ENCODE peak calls at places on chromosomes 13 and 19, in four cellular contexts. W is adipocyte, J is fibroblast of pulmonary artery, G is ovary. L is an unnamed sample.

GRCh38 chr19:13011653-13012389 is 16.5 kb downstream of the NFIX start:
- DNase-seq in J (no peak), G (peak), W (no peak), L (no peak)

GRCh38 chr19:33427801-33428626 is 54.5 kb downstream of the CEBPG start:
- DNase-seq in J (no peak), W (no peak), G (peak), L (no peak)

GRCh38 chr19:31377736-31378135 is 28.5 kb upstream of the TSHZ3 start:
- DNase-seq in J (peak), W (no peak), G (no peak), L (no peak)

GRCh38 chr13:40776232-40776631 is 5.2 kb upstream of the MRPS31 start:
- DNase-seq in G (no peak), W (no peak), J (no peak), L (no peak)

GRCh38 chr19:45999653-46000121 is 4.4 kb downstream of the CCDC61 start:
- DNase-seq in G (peak), J (peak), W (peak), L (no peak)

GRCh38 chr13:102309110-102309509 is 92.7 kb downstream of the FGF14 start:
- DNase-seq in W (no peak), G (no peak), J (no peak), L (no peak)

GRCh38 chr13:97142452-97142851 is 79.7 kb upstream of the MBNL2 start:
- DNase-seq in J (peak), W (no peak), G (no peak), L (peak)

GRCh38 chr13:23509781-23510543 is 60.2 kb upstream of the TNFRSF19 start:
- DNase-seq in J (peak), G (no peak), W (peak), L (no peak)

GRCh38 chr13:113785051-113786010 is 26.3 kb downstream of the TMEM255B start:
- DNase-seq in J (peak), G (no peak), W (peak), L (no peak)

GRCh38 chr19:9597027-9597426 is 12.7 kb upstream of the ZNF121 start:
- DNase-seq in J (peak), G (no peak), W (peak), L (no peak)

GRCh38 chr19:28685802-28686201 is 527.1 kb downstream of the UQCRFS1 start:
- DNase-seq in J (no peak), G (no peak), W (no peak), L (no peak)

GRCh38 chr19:42528354-42529247 is at the start of gene CEACAM1:
- DNase-seq in J (peak), W (no peak), G (no peak), L (peak)

GRCh38 chr13:25204843-25205242 is 32.8 kb upstream of the AMER2 start:
- DNase-seq in W (no peak), G (no peak), J (no peak), L (no peak)

GRCh38 chr13:32911506-32911905 is 104.7 kb upstream of the KL start:
- DNase-seq in J (peak), G (no peak), W (peak), L (no peak)

GRCh38 chr19:43820098-43820860 is 6.8 kb upstream of the ZNF283 start:
- DNase-seq in W (peak), G (no peak), J (peak), L (peak)

GRCh38 chr13:30301827-30302226 is 5.5 kb downstream of the KATNAL1 start:
- DNase-seq in W (no peak), G (no peak), J (no peak), L (no peak)

GRCh38 chr13:97259787-97260641 is 37.9 kb downstream of the MBNL2 start:
- DNase-seq in J (peak), G (no peak), W (peak), L (no peak)

DNA sequence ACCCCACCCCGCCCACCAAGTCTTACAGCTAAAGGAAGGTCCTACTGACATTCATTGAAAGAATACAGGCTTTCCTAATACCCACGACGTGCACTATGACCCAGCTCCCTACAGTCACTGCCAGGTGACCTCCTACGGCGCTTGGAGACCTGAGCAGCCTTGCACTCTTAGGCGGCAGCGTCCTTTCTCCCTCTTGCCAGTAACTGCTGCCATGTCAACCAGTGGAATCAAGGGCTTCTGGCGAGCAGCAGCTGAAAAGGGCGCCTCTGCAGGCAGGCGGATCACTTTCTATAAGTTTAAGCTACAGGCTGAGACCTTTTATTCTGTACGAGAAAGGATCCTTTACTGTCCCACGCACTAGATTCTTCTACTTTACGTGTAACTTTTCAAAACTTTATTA is 2.0 kb downstream of the KCTD12 start:
- DNase-seq in W (peak), J (peak), G (peak), L (peak)
- H3K4me3 ChIP-seq in W (peak), J (peak), G (peak), L (peak)

GRCh38 chr19:17931532-17932191 is 1.2 kb upstream of the CCDC124 start:
- DNase-seq in G (no peak), W (no peak), J (peak), L (no peak)
- H3K4me3 ChIP-seq in G (no peak), W (peak), J (peak), L (peak)

GRCh38 chr19:49690656-49691242 is at the start of gene CPT1C:
- DNase-seq in J (peak), G (peak), W (peak), L (peak)

GRCh38 chr19:49689133-49690072 is at the start of gene ADM5:
- DNase-seq in J (no peak), G (peak), W (no peak), L (no peak)

GRCh38 chr19:49692102-49692599 is 1.2 kb downstream of the CPT1C start:
- DNase-seq in W (no peak), G (no peak), J (no peak), L (no peak)

GRCh38 chr19:49690073-49690655 is 752 bp upstream of the CPT1C start:
- DNase-seq in G (no peak), J (no peak), W (no peak), L (no peak)

GRCh38 chr19:49691243-49692101 is 556 bp downstream of the CPT1C start:
- DNase-seq in W (peak), J (peak), G (peak), L (no peak)
- H3K4me3 ChIP-seq in W (peak), J (peak), G (peak), L (peak)

GRCh38 chr19:19260842-19261241 is 12.3 kb downstream of the TM6SF2 start:
- DNase-seq in W (no peak), J (no peak), G (no peak), L (no peak)
- H3K4me3 ChIP-seq in W (no peak), J (no peak), G (no peak), L (no peak)

DNA sequence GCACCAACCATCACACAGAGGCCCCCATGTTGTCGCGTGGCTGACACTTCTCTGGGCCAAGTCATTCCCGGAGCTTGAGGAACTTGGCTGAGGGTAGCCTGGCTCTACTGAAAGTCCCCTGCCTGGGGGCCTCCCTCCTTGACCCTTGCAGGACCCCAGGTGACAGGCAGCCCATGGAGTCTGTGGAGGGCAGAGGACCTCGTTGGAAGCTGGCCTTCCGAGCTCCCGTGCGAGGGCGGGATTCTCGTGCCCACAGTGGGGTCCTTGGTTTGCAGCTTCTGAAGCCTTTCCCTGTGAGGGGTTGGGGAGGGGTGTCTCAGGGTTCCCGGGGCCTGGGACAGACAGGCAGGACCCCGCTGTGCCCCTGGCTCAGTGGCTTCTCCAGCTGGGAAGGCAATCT is 16.4 kb downstream of the NMRK2 start:
- DNase-seq in J (no peak), G (no peak), W (no peak), L (no peak)
- H3K4me3 ChIP-seq in J (no peak), G (no peak), W (no peak), L (peak)

GRCh38 chr19:17620696-17621095 is 65.2 kb downstream of the COLGALT1 start:
- DNase-seq in W (no peak), J (no peak), G (no peak), L (no peak)
- H3K4me3 ChIP-seq in W (no peak), J (no peak), G (no peak), L (no peak)

GRCh38 chr13:45242524-45242923 is 41.7 kb upstream of the KCTD4 start:
- DNase-seq in W (no peak), G (no peak), J (no peak), L (no peak)

GRCh38 chr13:45238945-45239795 is 38.3 kb upstream of the KCTD4 start:
- DNase-seq in G (no peak), W (peak), J (no peak), L (no peak)

GRCh38 chr13:45242070-45242469 is 41.2 kb upstream of the KCTD4 start:
- DNase-seq in W (peak), G (no peak), J (peak), L (no peak)

DNA sequence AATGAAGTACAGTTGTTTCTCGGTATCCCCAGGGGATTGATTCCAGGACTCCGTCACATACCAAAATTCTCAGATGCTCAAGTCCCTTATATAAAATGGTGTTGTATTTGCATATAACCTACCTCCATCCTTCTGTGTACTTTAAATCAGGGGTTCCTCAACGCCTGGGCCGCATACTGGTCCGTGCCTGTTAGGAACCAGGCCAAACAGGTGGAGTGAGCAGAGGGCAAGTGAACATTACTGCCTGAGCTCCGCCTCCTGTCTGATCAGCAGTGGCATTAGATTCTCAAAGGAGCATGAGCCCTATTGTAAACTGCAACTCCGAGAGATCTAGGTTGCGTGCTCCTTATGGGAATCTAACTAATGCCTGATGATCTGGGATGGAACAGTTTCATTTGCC is 42.2 kb upstream of the KCTD4 start:
- DNase-seq in G (no peak), J (no peak), W (no peak), L (no peak)
- H3K4me3 ChIP-seq in G (no peak), J (no peak), W (no peak), L (no peak)

DNA sequence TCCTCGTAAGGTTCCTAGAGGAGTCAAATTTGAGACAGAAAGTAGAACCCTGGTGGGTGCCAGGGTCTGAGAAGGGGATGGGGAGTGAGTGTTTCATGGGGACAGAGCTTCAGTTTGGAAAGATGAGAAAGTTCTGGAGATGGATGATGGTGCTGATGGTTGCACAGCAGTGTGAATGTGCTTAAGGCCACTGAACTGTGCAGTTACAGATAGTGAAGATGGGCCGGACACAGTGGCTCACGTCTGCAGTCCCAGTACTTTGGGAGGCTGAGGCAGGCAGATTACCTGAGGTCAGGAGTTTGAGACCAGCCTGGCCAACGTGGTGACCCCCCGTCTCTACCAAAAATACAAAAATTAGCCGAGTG is 917 bp downstream of the SPC24 start:
- DNase-seq in W (no peak), G (no peak), J (no peak), L (no peak)
- H3K4me3 ChIP-seq in W (no peak), G (no peak), J (peak), L (no peak)

DNA sequence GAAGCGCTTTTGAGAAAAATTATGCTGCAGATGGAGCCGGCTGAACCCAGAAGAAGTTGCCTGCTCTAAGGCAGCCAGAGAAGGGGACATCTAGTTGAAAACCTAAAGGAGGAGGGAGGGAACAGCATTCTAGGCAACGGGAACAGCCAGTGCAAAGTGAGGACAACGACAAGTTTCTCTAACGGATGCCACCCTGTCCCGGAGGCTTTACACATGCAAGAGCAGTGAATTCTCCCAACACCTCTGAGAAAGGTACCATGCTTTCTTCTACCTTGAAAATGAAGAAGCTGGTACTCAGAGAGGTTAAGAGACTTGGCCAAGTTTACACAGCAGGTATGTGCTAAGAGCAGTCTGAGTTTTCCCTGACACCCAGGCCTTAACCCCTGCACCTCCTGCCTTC is 5.9 kb downstream of the IFNL3 start:
- DNase-seq in J (no peak), G (no peak), W (no peak), L (no peak)
- H3K4me3 ChIP-seq in J (no peak), G (no peak), W (no peak), L (no peak)

GRCh38 chr19:47445937-47446402 is 25.7 kb downstream of the SLC8A2 start:
- DNase-seq in G (no peak), J (peak), W (peak), L (no peak)

GRCh38 chr19:47448360-47448727 is 23.3 kb downstream of the SLC8A2 start:
- DNase-seq in W (no peak), G (no peak), J (no peak), L (no peak)

GRCh38 chr19:47445527-47445926 is 26.2 kb downstream of the SLC8A2 start:
- DNase-seq in J (no peak), W (no peak), G (no peak), L (no peak)

GRCh38 chr19:47447470-47448359 is 24.0 kb downstream of the SLC8A2 start:
- DNase-seq in G (no peak), W (peak), J (peak), L (peak)

DNA sequence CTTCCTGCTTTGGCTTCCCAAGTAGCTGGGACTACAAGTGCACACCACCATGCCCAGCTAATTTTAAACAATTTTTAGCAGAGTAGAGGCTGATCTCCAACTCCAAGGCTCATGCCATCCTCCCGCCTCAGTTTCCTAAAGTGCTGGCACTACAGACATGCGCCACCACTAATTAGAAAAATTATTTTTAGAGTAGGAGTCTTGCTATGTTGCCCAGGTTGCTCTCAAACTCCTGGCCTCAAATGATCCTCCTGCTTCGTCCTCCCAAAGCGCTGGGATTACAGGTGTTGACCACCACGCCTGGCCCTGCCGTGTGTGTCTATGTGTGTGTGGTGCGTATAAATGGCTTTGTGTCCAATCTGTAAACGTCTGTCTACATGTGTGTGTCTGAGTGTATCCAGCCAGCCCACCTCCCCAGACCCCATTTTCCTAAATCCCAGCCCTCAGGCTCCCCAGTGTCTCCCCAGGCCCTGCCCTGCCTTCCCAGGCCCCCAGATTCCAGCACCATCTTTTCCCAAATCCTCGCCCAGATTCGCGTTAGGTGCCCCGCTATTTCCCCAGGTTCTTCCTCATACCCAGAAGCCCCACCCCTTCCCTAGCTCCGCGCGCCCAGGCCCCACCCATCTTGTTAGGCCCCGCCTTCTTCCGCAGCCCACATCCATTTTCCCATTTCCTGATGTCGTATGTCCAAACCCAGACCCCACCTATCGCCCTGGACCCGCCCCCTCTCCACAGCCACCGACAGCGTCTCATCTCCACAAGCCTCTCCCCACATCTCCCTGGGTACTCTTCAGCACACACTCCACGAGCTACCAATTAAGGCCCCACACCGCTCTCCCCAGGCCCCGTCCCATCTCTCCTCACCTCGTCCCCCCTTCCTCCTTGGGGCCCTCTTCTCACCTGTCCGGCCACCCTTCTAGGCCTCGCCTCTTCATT is 24.9 kb downstream of the SLC8A2 start:
- DNase-seq in W (no peak), G (no peak), J (peak), L (no peak)
- H3K4me3 ChIP-seq in W (no peak), G (no peak), J (no peak), L (peak)